ENCODE peak calls at places on chromosome 15, in ten cellular contexts. K is Karpas-422, J is IMR-90, Y is A673, E is tibial artery, X is cardiac muscle cell, B is stomach, N is endothelial cell of umbilical vein, H is suprapubic skin, R is PC-3. F is an unnamed sample.

GRCh38 chr15:39061952-39062464 is 497.4 kb upstream of the RASGRP1 start:
- DNase-seq in Y (no peak), N (no peak), E (no peak), R (no peak), B (no peak), J (no peak), H (no peak), X (no peak), K (no peak), F (no peak)

GRCh38 chr15:100704281-100705055 is 102.1 kb downstream of the ASB7 start:
- DNase-seq in K (no peak), R (peak; percentile 97), J (peak; percentile 92), H (no peak), N (peak; percentile 34), B (no peak), Y (no peak), X (no peak), E (no peak), F (peak; percentile 97)

GRCh38 chr15:97126556-97127233 is 796.2 kb downstream of the NR2F2 start:
- DNase-seq in R (peak; percentile 8), B (no peak), Y (peak; percentile 26), K (no peak), E (no peak), J (no peak), X (no peak), N (no peak), H (no peak), F (peak; percentile 0)

GRCh38 chr15:41967506-41968206 is 4.7 kb downstream of the EHD4 start:
- DNase-seq in J (peak; percentile 36), X (peak; percentile 70), H (peak; percentile 71), E (peak; percentile 67), B (peak; percentile 27), R (no peak), K (peak; percentile 92), Y (peak; percentile 88), N (peak; percentile 73), F (peak; percentile 66)

GRCh38 chr15:100898661-100899462 is 19.2 kb downstream of the ALDH1A3 start:
- DNase-seq in N (no peak), X (no peak), E (no peak), Y (no peak), H (no peak), B (no peak), K (no peak), J (no peak), R (no peak), F (no peak)

GRCh38 chr15:67680645-67681044 is 138.1 kb downstream of the MAP2K5 start:
- DNase-seq in E (no peak), H (no peak), R (no peak), Y (peak; percentile 66), N (no peak), X (peak; percentile 57), K (no peak), J (peak; percentile 16), B (no peak), F (no peak)

GRCh38 chr15:82875411-82876003 is 66.1 kb downstream of the WHAMM start:
- DNase-seq in H (no peak), B (no peak), Y (no peak), K (no peak), X (no peak), R (peak; percentile 85), N (no peak), J (peak; percentile 86), E (no peak), F (peak; percentile 90)

GRCh38 chr15:43912991-43913927 is 86.5 kb downstream of the WDR76 start:
- DNase-seq in E (peak; percentile 55), R (peak; percentile 96), H (no peak), J (peak; percentile 99), X (peak; percentile 97), K (no peak), Y (peak; percentile 87), N (peak; percentile 98), B (no peak), F (peak; percentile 96)

GRCh38 chr15:68561901-68562300 is 16.9 kb upstream of the CORO2B start:
- DNase-seq in E (peak; percentile 10), K (no peak), B (no peak), H (no peak), J (no peak), N (no peak), R (no peak), X (no peak), Y (no peak), F (no peak)

GRCh38 chr15:40506964-40507571 is 36.3 kb downstream of the CHST14 start:
- DNase-seq in J (peak; percentile 64), H (peak; percentile 84), X (peak; percentile 82), R (peak; percentile 87), N (peak; percentile 76), B (peak; percentile 78), E (peak; percentile 63), Y (peak; percentile 78), K (peak; percentile 69), F (peak; percentile 91)
- H3K4me3 ChIP-seq in J (peak overlapping the region; percentile 26), H (peak overlapping the region; percentile 41), X (no peak overlapping the region), R (peak overlapping the region; percentile 59), N (no peak overlapping the region), B (peak overlapping the region; percentile 39), E (peak overlapping the region; percentile 22), Y (peak overlapping the region; percentile 21), K (no peak overlapping the region), F (peak overlapping the region; percentile 49)

GRCh38 chr15:71821547-71822129 is 11.3 kb downstream of the NR2E3 start:
- DNase-seq in B (no peak), H (no peak), X (no peak), K (no peak), Y (no peak), J (no peak), N (no peak), E (no peak), R (no peak), F (no peak)
- H3K9me3 ChIP-seq in B (peaks cover 43% of the 10 kb centered on the region), H (peaks cover 29% of the 10 kb centered on the region), X (no peaks in the 10 kb centered on the region), K (peaks cover 12% of the 10 kb centered on the region), Y (peaks cover 3% of the 10 kb centered on the region), J (peaks cover 35% of the 10 kb centered on the region), N (no peaks in the 10 kb centered on the region), E (no peaks in the 10 kb centered on the region), R (peaks cover 7% of the 10 kb centered on the region), F (no peaks in the 10 kb centered on the region)

DNA sequence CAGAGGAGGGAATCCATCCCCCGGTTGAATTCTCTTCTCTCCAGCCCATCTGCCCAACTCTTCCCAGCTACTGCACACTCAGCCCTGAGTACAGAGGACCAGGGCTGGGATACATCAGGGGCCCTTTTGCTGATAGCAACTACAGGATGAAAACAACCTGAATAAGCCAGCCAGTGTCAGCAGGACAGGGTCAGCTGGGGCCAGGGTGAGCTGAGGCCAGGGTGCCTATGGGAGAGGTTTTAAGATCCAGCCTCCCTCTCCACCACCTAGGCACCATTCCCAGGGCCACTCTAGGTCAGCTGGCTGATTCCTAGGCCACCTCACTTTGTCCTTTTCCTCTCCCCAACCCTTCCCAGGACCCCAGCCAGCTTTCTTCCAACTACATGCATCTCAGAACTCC is 83.8 kb downstream of the MRPL46 start:
- DNase-seq in K (no peak), J (no peak), R (no peak), N (no peak), H (no peak), E (no peak), Y (no peak), X (no peak), B (no peak), F (no peak)
- H3K4me3 ChIP-seq in K (no peak overlapping the region), J (no peak overlapping the region), R (no peak overlapping the region), N (no peak overlapping the region), H (no peak overlapping the region), E (no peak overlapping the region), Y (no peak overlapping the region), X (no peak overlapping the region), B (no peak overlapping the region), F (no peak overlapping the region)

GRCh38 chr15:80518522-80518921 is 114.3 kb downstream of the ARNT2 start:
- DNase-seq in H (no peak), B (no peak), J (no peak), R (no peak), E (no peak), X (peak; percentile 48), N (no peak), K (no peak), Y (no peak), F (no peak)

GRCh38 chr15:80517290-80517689 is 113.1 kb downstream of the ARNT2 start:
- DNase-seq in K (no peak), R (no peak), Y (no peak), E (no peak), B (no peak), J (no peak), H (no peak), X (no peak), N (no peak), F (no peak)

GRCh38 chr15:80512729-80513670 is 108.8 kb downstream of the ARNT2 start:
- DNase-seq in X (peak; percentile 25), N (no peak), J (no peak), R (peak; percentile 50), E (no peak), B (no peak), Y (no peak), H (no peak), K (peak; percentile 46), F (peak; percentile 46)

GRCh38 chr15:80509800-80510199 is 105.6 kb downstream of the ARNT2 start:
- DNase-seq in J (no peak), H (no peak), R (no peak), E (no peak), Y (no peak), B (no peak), K (peak; percentile 26), X (no peak), N (no peak), F (no peak)

DNA sequence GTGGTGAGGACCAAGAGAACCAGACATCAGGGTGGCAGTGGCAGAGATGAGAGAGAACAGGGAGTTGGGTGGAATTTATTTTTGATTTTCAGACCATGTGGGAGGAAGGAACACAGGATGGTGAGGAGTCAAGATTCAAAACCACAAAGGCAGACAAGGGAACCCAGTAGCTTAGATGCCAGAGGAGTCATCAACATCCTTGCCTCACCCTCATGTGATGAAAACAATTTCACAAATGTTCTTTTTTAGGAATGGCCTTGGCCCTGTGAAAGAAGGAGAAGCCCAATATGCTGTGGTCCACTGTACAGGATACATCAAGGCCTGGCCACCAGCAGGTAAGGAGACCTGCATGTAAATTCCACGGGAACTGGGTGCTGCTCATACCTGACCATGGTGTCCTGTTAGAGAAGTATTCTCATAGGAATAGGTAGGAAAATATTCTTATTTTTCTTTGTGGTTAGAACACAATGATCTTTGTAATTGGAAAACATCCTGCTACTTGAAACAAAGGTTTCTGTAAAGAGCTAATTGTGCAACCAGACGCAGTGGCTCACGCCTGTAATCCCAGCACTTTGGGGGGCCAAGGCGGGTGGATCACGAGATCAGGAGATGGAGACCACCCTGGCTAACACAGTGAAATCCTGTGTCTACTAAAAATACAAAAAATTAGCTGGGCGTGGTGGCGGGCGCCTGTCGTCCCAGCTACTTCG is 110.0 kb downstream of the ARNT2 start:
- DNase-seq in X (peak; percentile 91), K (no peak), E (no peak), R (no peak), N (no peak), B (no peak), Y (no peak), H (no peak), J (peak; percentile 75), F (peak; percentile 92)
- H3K9me3 ChIP-seq in X (no peaks in the 10 kb centered on the region), K (no peaks in the 10 kb centered on the region), E (no peaks in the 10 kb centered on the region), R (no peaks in the 10 kb centered on the region), N (no peaks in the 10 kb centered on the region), B (no peaks in the 10 kb centered on the region), Y (no peaks in the 10 kb centered on the region), H (no peaks in the 10 kb centered on the region), J (peaks cover 4% of the 10 kb centered on the region), F (no peaks in the 10 kb centered on the region)

GRCh38 chr15:69592954-69593353 is 140.3 kb downstream of the RPLP1 start:
- DNase-seq in E (no peak), N (no peak), B (no peak), H (no peak), Y (no peak), J (no peak), K (peak; percentile 62), X (no peak), R (no peak), F (no peak)
- H3K4me3 ChIP-seq in E (no peak overlapping the region), N (no peak overlapping the region), B (no peak overlapping the region), H (no peak overlapping the region), Y (no peak overlapping the region), J (no peak overlapping the region), K (no peak overlapping the region), X (no peak overlapping the region), R (no peak overlapping the region), F (no peak overlapping the region)

GRCh38 chr15:25186906-25187645 is 232.3 kb downstream of the SNRPN start:
- DNase-seq in J (no peak), E (no peak), N (no peak), R (no peak), B (no peak), K (no peak), Y (no peak), H (peak; percentile 68), X (no peak), F (no peak)
- H3K9me3 ChIP-seq in J (peaks cover 84% of the 10 kb centered on the region), E (no peaks in the 10 kb centered on the region), N (peaks cover 8% of the 10 kb centered on the region), R (no peaks in the 10 kb centered on the region), B (peaks cover 100% of the 10 kb centered on the region), K (peaks cover 18% of the 10 kb centered on the region), Y (peaks cover 33% of the 10 kb centered on the region), H (peaks cover 31% of the 10 kb centered on the region), X (no peaks in the 10 kb centered on the region), F (no peaks in the 10 kb centered on the region)